ENCODE peak calls at places on chromosomes 13 and 19, in seven cellular contexts. B is kidney epithelial cell, O is D721Med, M is glutamatergic neuron, U is pancreas, Q is tibial artery, K is testis. F is an unnamed sample.

GRCh38 chr13:113351514-113352026 is 12.4 kb downstream of the GRTP1 start:
- DNase-seq in B (no peak), O (no peak), M (no peak), U (no peak), Q (no peak), K (peak), F (no peak)

GRCh38 chr13:27783111-27783510 is 9.2 kb upstream of the GSX1 start:
- DNase-seq in B (no peak), O (no peak), M (no peak), U (no peak), Q (no peak), K (peak), F (no peak)

GRCh38 chr13:45411631-45412030 is 6.5 kb downstream of the SLC25A30 start:
- DNase-seq in B (no peak), O (no peak), M (no peak), U (no peak), Q (no peak), K (no peak), F (no peak)

GRCh38 chr13:98083507-98083906 is 59.4 kb upstream of the FARP1 start:
- DNase-seq in B (peak), O (no peak), M (no peak), U (no peak), Q (no peak), K (no peak), F (no peak)

GRCh38 chr13:49908637-49909036 is 27.5 kb downstream of the SPRYD7 start:
- DNase-seq in B (no peak), O (no peak), M (no peak), U (no peak), Q (no peak), K (no peak), F (peak)

GRCh38 chr13:52127783-52128702 is 830 bp downstream of the NEK5 start:
- DNase-seq in B (no peak), O (peak), M (peak), U (peak), Q (peak), K (peak), F (peak)

GRCh38 chr19:35006342-35006998 is 6.3 kb downstream of the GRAMD1A start:
- DNase-seq in B (no peak), O (no peak), M (no peak), U (no peak), Q (no peak), K (no peak), F (no peak)

GRCh38 chr19:55249841-55250240 is 9.0 kb downstream of the PPP6R1 start:
- DNase-seq in B (no peak), O (no peak), M (no peak), U (no peak), Q (no peak), K (no peak), F (no peak)

GRCh38 chr13:100552755-100553154 is 35.8 kb downstream of the GGACT start:
- DNase-seq in B (no peak), O (no peak), M (no peak), U (no peak), Q (no peak), K (no peak), F (no peak)

GRCh38 chr19:39080431-39080830 is 3.7 kb upstream of the ACP7 start:
- DNase-seq in B (no peak), O (no peak), M (no peak), U (no peak), Q (no peak), K (no peak), F (no peak)

DNA sequence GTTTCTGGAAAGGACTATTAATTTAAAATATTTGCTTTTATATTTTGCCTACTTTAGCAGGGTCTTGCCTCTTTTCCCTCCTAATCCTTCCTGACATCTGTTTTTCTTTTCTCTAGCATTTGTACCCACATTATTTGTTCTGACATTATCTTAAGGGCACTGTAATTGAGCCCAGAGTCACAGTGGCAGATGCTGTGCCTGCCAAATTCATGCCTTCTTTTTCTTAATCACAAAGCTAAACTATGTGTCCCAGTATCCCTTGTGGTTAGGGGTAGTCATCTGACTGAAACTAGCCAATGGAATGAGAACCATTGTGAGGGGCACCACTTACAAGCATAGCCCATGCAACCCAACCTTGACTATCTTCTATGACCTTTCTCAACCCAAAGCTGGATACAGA is 562.9 kb downstream of the MYO16 start:
- DNase-seq in B (no peak), O (no peak), M (no peak), U (no peak), Q (no peak), K (no peak), F (no peak)
- TF ChIP-seq CTCF in B (no peak), O (no peak), M (no peak), U (no peak), Q (no peak), K (no peak), F (no peak)

GRCh38 chr13:71219671-71220070 is 647.3 kb downstream of the DACH1 start:
- DNase-seq in B (no peak), O (no peak), M (no peak), U (no peak), Q (no peak), K (no peak), F (no peak)

GRCh38 chr13:71217827-71218226 is 649.2 kb downstream of the DACH1 start:
- DNase-seq in B (no peak), O (no peak), M (no peak), U (no peak), Q (no peak), K (no peak), F (no peak)

GRCh38 chr13:71213252-71213821 is 653.7 kb downstream of the DACH1 start:
- DNase-seq in B (no peak), O (no peak), M (no peak), U (no peak), Q (no peak), K (no peak), F (no peak)

DNA sequence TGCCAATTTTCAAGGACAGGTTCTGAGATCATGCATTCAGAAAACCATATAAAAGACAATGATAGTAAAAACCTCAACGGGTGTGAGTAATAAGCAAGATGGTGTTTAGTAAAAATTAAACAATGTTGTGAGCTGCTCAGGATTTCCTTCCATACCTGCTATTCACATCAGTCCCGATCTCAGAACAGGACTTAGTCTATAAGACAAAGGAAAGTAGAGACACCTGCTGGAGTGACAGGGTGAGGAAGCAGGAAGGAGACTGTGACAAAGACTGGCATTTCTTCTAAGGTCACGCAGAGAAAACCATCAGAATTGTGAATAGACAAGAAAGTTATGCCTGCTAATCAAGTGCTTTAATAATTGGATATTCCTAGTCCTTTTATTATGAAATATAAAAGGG is 648.0 kb downstream of the DACH1 start:
- DNase-seq in B (no peak), O (no peak), M (no peak), U (no peak), Q (no peak), K (no peak), F (peak)
- TF ChIP-seq CTCF in B (peak), O (peak), M (no peak), U (no peak), Q (no peak), K (no peak), F (no peak)

DNA sequence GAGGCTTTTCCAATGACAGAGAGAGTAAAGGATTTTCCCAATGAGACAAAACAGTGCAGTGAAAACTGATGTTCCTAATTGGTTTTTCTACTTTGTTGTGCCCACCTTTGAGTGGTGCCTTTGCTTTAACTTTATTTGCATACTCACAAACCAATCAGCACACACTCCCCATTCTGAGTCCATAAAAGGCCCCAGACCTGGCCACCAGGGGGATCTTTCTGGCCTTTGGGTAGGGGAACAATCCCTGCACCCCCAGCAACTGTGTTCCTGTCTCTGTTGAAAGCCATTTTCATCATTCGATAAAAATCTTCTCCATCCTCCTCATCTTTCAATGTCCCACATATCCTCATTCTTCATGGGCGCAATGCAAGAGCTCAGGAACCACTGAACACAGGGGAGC is 252.8 kb downstream of the B3GLCT start:
- DNase-seq in B (no peak), O (no peak), M (no peak), U (no peak), Q (no peak), K (no peak), F (no peak)
- TF ChIP-seq CTCF in B (no peak), O (no peak), M (no peak), U (no peak), Q (no peak), K (no peak), F (no peak)

DNA sequence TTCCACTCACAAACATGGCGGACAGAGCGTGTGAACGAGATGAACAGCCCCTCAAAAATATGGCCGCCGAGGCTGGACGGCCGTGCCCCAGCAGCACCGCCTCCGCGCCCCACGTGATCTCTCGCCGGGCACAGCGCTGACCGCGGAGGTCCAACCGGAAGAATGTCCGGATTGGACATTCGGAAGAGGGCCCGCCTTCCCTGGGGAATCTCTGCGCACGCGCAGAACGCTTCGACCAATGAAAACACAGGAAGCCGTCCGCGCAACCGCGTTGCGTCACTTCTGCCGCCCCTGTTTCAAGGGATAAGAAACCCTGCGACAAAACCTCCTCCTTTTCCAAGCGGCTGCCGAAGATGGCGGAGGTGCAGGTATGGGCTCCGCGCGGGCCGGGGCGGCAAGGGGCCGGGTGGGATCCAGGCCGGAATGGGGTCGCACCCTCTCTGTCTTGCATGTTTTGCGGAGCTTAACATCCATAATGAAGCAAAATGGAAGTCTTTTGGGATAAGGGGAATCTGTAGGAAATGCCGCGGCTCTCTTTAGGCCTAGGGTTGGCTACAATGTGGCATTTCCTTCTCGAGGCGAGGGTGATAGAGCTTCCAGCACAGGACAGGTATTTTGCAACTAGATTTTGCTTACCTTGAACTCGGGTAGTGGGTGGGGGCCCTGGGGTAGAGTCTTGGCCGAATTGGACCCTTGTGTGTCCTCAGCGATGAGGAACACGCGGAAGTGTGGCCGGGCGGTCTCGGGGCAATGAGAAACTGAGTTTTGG is at the start of gene RPL13A:
- DNase-seq in B (peak), O (peak), M (peak), U (peak), Q (peak), K (peak), F (peak)
- TF ChIP-seq CTCF in B (no peak), O (no peak), M (no peak), U (no peak), Q (no peak), K (no peak), F (no peak)

DNA sequence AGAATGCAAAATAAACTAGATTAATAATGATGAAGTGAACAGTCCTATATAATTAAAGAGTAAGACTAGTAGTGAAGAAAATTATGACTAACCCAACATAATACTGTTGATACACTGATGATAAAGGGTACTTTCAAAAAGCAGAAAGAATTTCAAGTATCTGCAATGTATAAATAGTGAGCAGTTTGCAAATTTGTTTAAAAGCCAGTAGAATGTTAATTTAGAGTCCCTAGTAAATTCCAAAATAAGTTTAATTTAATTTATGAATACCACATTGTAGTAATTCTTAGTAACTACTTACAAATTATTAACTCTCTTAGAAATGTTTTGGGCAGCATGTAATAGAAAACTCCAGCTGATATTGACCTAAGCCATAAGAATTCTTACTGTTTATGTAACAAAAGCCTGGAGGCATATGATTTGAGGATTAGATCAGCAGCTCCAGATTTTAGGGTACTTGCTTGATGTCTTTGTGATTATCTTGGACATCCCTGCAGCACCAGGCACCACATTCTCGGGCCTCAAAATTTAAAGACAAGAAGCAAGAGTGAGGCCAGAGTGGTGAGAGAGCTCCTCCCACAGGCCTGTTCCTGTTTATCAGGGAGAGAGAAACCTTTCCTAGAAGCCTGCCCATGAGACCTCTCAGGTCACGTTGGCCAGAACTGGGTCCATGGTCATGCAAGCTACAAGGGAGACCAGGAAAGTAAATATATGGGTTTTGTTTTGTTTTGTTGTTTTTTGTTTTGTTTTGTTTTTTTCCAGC is 67.6 kb upstream of the TDRD3 start:
- DNase-seq in B (no peak), O (no peak), M (peak), U (no peak), Q (no peak), K (peak), F (peak)
- TF ChIP-seq CTCF in B (peak), O (peak), M (no peak), U (no peak), Q (peak), K (no peak), F (peak)